ENCODE peak calls at places on chromosomes 6 and 20, in eight cellular contexts. P is uterus, M is nephron progenitor cell, E is NCI-H774, C is stomach, L is DMS79 treated with DMSO at 0.1 percent for 48 hours, I is iPS DF 19.7, X is nucleus accumbens. V is an unnamed sample.

GRCh38 chr20:13054011-13054410 is 45.2 kb downstream of the SPTLC3 start:
- DNase-seq in E (no peak), C (no peak), M (no peak), L (no peak), X (no peak), I (no peak), P (no peak), V (no peak)

GRCh38 chr20:22470620-22471026 is 113.7 kb downstream of the FOXA2 start:
- DNase-seq in C (no peak), L (no peak), I (no peak), M (no peak), X (no peak), E (no peak), P (no peak), V (no peak)

GRCh38 chr6:45423901-45424627 is 46.3 kb upstream of the SUPT3H start:
- DNase-seq in L (no peak), I (no peak), P (no peak), C (peak; percentile 36), M (peak; percentile 45), E (no peak), X (no peak), V (no peak)

GRCh38 chr20:39676857-39677351 is 714.8 kb downstream of the DHX35 start:
- DNase-seq in X (no peak), L (peak; percentile 37), I (no peak), M (no peak), P (no peak), C (no peak), E (peak; percentile 56), V (peak; percentile 20)

GRCh38 chr6:153424719-153425400 is 293.8 kb upstream of the RGS17 start:
- DNase-seq in L (no peak), X (no peak), M (no peak), C (no peak), I (no peak), E (no peak), P (no peak), V (no peak)

GRCh38 chr6:65182681-65183080 is 524.3 kb downstream of the EYS start:
- DNase-seq in M (no peak), I (no peak), X (no peak), E (no peak), C (no peak), L (no peak), P (no peak), V (no peak)

GRCh38 chr6:139655783-139656705 is 281.6 kb upstream of the CITED2 start:
- DNase-seq in M (peak; percentile 33), P (no peak), C (peak; percentile 71), E (no peak), I (no peak), X (no peak), L (no peak), V (peak; percentile 90)

GRCh38 chr6:40907198-40907701 is 131.8 kb downstream of the UNC5CL start:
- DNase-seq in I (no peak), C (peak; percentile 60), L (peak; percentile 94), X (no peak), M (no peak), E (peak; percentile 52), P (peak; percentile 31), V (peak; percentile 25)

GRCh38 chr6:5159162-5159561 is 74.0 kb downstream of the PPP1R3G start:
- DNase-seq in X (no peak), I (no peak), P (no peak), C (no peak), L (no peak), E (no peak), M (no peak), V (no peak)

GRCh38 chr20:2596673-2597279 is 55.7 kb upstream of the NOP56 start:
- DNase-seq in I (no peak), E (no peak), L (no peak), P (no peak), X (no peak), M (no peak), C (no peak), V (no peak)

GRCh38 chr6:170175644-170176620 is 114.9 kb downstream of the DLL1 start:
- DNase-seq in E (no peak), I (no peak), L (peak; percentile 16), M (no peak), P (peak; percentile 15), C (no peak), X (no peak), V (peak; percentile 13)

GRCh38 chr6:53714888-53715287 is 49.3 kb upstream of the KLHL31 start:
- DNase-seq in I (no peak), L (no peak), X (no peak), C (no peak), P (no peak), M (no peak), E (no peak), V (no peak)

GRCh38 chr20:62415354-62416111 is 8.4 kb upstream of the CABLES2 start:
- DNase-seq in C (no peak), I (no peak), L (no peak), X (no peak), P (no peak), M (no peak), E (no peak), V (no peak)

GRCh38 chr6:11188161-11188915 is 44.1 kb downstream of the NEDD9 start:
- DNase-seq in L (no peak), P (no peak), C (no peak), X (no peak), I (no peak), M (no peak), E (no peak), V (peak; percentile 74)

GRCh38 chr6:154428892-154429291 is 72.3 kb upstream of the IPCEF1 start:
- DNase-seq in M (no peak), L (no peak), E (no peak), X (no peak), C (no peak), I (no peak), P (no peak), V (no peak)

GRCh38 chr20:17615645-17616479 is 46.0 kb downstream of the DSTN start:
- DNase-seq in L (no peak), I (no peak), X (no peak), P (no peak), E (no peak), M (no peak), C (peak; percentile 25), V (peak; percentile 27)

GRCh38 chr20:1965520-1966278 is 28.2 kb downstream of the PDYN start:
- DNase-seq in E (peak; percentile 7), L (peak; percentile 18), X (peak; percentile 74), C (peak; percentile 69), P (peak; percentile 67), I (peak; percentile 28), M (peak; percentile 90), V (peak; percentile 74)

GRCh38 chr6:21005816-21006553 is 471.7 kb downstream of the CDKAL1 start:
- DNase-seq in M (no peak), I (no peak), C (no peak), P (no peak), L (no peak), E (no peak), X (no peak), V (no peak)

GRCh38 chr6:170032197-170032596 is 258.7 kb downstream of the DLL1 start:
- DNase-seq in M (no peak), X (no peak), E (no peak), P (no peak), I (no peak), L (no peak), C (peak; percentile 22), V (no peak)